ENCODE peak calls at places on chromosomes 6 and 20, in seven cellular contexts. One of them, this sample, is unnamed.

GRCh38 chr20:34180460-34181108 is 60.6 kb upstream of the ASIP start:
- DNase-seq in T follicular helper cell: no peak
- DNase-seq in stimulated activated CD4-positive, alpha-beta T cell treated with anti-CD3 and anti-CD28 coated beads, Interleukin-12 subunit alpha, Interleukin-12 subunit beta, amount 100 ng/mL, for 4 hours: no peak
- DNase-seq in omental fat pad: no peak
- DNase-seq in ovary: no peak
- DNase-seq in NCI-H187: no peak
- DNase-seq in dorsolateral prefrontal cortex: no peak
- DNase-seq in this sample: no peak

GRCh38 chr20:62236200-62236599 is 2.1 kb upstream of the OSBPL2 start:
- DNase-seq in ovary: no peak
- DNase-seq in NCI-H187: no peak
- DNase-seq in T follicular helper cell: no peak
- DNase-seq in stimulated activated CD4-positive, alpha-beta T cell treated with anti-CD3 and anti-CD28 coated beads, Interleukin-12 subunit alpha, Interleukin-12 subunit beta, amount 100 ng/mL, for 4 hours: no peak
- DNase-seq in omental fat pad: no peak
- DNase-seq in dorsolateral prefrontal cortex: no peak
- DNase-seq in this sample: no peak

GRCh38 chr20:61558726-61559125 is 306.7 kb downstream of the CDH4 start:
- DNase-seq in stimulated activated CD4-positive, alpha-beta T cell treated with anti-CD3 and anti-CD28 coated beads, Interleukin-12 subunit alpha, Interleukin-12 subunit beta, amount 100 ng/mL, for 4 hours: no peak
- DNase-seq in dorsolateral prefrontal cortex: no peak
- DNase-seq in NCI-H187: peak
- DNase-seq in T follicular helper cell: no peak
- DNase-seq in omental fat pad: no peak
- DNase-seq in ovary: no peak
- DNase-seq in this sample: no peak

GRCh38 chr6:135269399-135270005 is 88.4 kb downstream of the MYB start:
- DNase-seq in NCI-H187: no peak
- DNase-seq in ovary: no peak
- DNase-seq in omental fat pad: no peak
- DNase-seq in stimulated activated CD4-positive, alpha-beta T cell treated with anti-CD3 and anti-CD28 coated beads, Interleukin-12 subunit alpha, Interleukin-12 subunit beta, amount 100 ng/mL, for 4 hours: no peak
- DNase-seq in dorsolateral prefrontal cortex: no peak
- DNase-seq in T follicular helper cell: no peak
- DNase-seq in this sample: no peak

GRCh38 chr20:50216543-50217206 is 26.0 kb downstream of the CEBPB start:
- DNase-seq in omental fat pad: no peak
- DNase-seq in ovary: no peak
- DNase-seq in dorsolateral prefrontal cortex: no peak
- DNase-seq in NCI-H187: no peak
- DNase-seq in T follicular helper cell: no peak
- DNase-seq in stimulated activated CD4-positive, alpha-beta T cell treated with anti-CD3 and anti-CD28 coated beads, Interleukin-12 subunit alpha, Interleukin-12 subunit beta, amount 100 ng/mL, for 4 hours: no peak
- DNase-seq in this sample: no peak

GRCh38 chr6:106972500-106972899 is 2.0 kb downstream of the CD24 start:
- DNase-seq in ovary: no peak
- DNase-seq in T follicular helper cell: no peak
- DNase-seq in NCI-H187: peak
- DNase-seq in dorsolateral prefrontal cortex: no peak
- DNase-seq in omental fat pad: no peak
- DNase-seq in stimulated activated CD4-positive, alpha-beta T cell treated with anti-CD3 and anti-CD28 coated beads, Interleukin-12 subunit alpha, Interleukin-12 subunit beta, amount 100 ng/mL, for 4 hours: no peak
- DNase-seq in this sample: no peak

GRCh38 chr20:45911486-45912343 is at the start of gene PLTP:
- DNase-seq in omental fat pad: no peak
- DNase-seq in dorsolateral prefrontal cortex: peak
- DNase-seq in NCI-H187: no peak
- DNase-seq in T follicular helper cell: no peak
- DNase-seq in stimulated activated CD4-positive, alpha-beta T cell treated with anti-CD3 and anti-CD28 coated beads, Interleukin-12 subunit alpha, Interleukin-12 subunit beta, amount 100 ng/mL, for 4 hours: peak
- DNase-seq in ovary: peak
- DNase-seq in this sample: peak

GRCh38 chr6:27760464-27760863 is 151.7 kb downstream of the OR2B2 start:
- DNase-seq in omental fat pad: no peak
- DNase-seq in dorsolateral prefrontal cortex: no peak
- DNase-seq in ovary: no peak
- DNase-seq in stimulated activated CD4-positive, alpha-beta T cell treated with anti-CD3 and anti-CD28 coated beads, Interleukin-12 subunit alpha, Interleukin-12 subunit beta, amount 100 ng/mL, for 4 hours: no peak
- DNase-seq in NCI-H187: no peak
- DNase-seq in T follicular helper cell: no peak
- DNase-seq in this sample: no peak

GRCh38 chr6:14305629-14306028 is 188.1 kb downstream of the CD83 start:
- DNase-seq in stimulated activated CD4-positive, alpha-beta T cell treated with anti-CD3 and anti-CD28 coated beads, Interleukin-12 subunit alpha, Interleukin-12 subunit beta, amount 100 ng/mL, for 4 hours: no peak
- DNase-seq in NCI-H187: peak
- DNase-seq in ovary: no peak
- DNase-seq in omental fat pad: no peak
- DNase-seq in T follicular helper cell: no peak
- DNase-seq in dorsolateral prefrontal cortex: no peak
- DNase-seq in this sample: no peak

GRCh38 chr6:43759926-43760798 is 9.8 kb upstream of the VEGFA start:
- DNase-seq in stimulated activated CD4-positive, alpha-beta T cell treated with anti-CD3 and anti-CD28 coated beads, Interleukin-12 subunit alpha, Interleukin-12 subunit beta, amount 100 ng/mL, for 4 hours: no peak
- DNase-seq in T follicular helper cell: no peak
- DNase-seq in ovary: no peak
- DNase-seq in omental fat pad: no peak
- DNase-seq in dorsolateral prefrontal cortex: no peak
- DNase-seq in NCI-H187: no peak
- DNase-seq in this sample: peak

GRCh38 chr6:82045965-82046756 is 201.4 kb downstream of the IBTK start:
- DNase-seq in dorsolateral prefrontal cortex: no peak
- DNase-seq in T follicular helper cell: no peak
- DNase-seq in ovary: no peak
- DNase-seq in omental fat pad: no peak
- DNase-seq in stimulated activated CD4-positive, alpha-beta T cell treated with anti-CD3 and anti-CD28 coated beads, Interleukin-12 subunit alpha, Interleukin-12 subunit beta, amount 100 ng/mL, for 4 hours: no peak
- DNase-seq in NCI-H187: no peak
- DNase-seq in this sample: no peak

GRCh38 chr6:107491791-107492674 is 2.1 kb downstream of the SOBP start:
- DNase-seq in T follicular helper cell: no peak
- DNase-seq in ovary: peak
- DNase-seq in stimulated activated CD4-positive, alpha-beta T cell treated with anti-CD3 and anti-CD28 coated beads, Interleukin-12 subunit alpha, Interleukin-12 subunit beta, amount 100 ng/mL, for 4 hours: no peak
- DNase-seq in omental fat pad: no peak
- DNase-seq in NCI-H187: no peak
- DNase-seq in dorsolateral prefrontal cortex: peak
- DNase-seq in this sample: peak

GRCh38 chr6:131292145-131292938 is 157.1 kb downstream of the AKAP7 start:
- DNase-seq in omental fat pad: no peak
- DNase-seq in stimulated activated CD4-positive, alpha-beta T cell treated with anti-CD3 and anti-CD28 coated beads, Interleukin-12 subunit alpha, Interleukin-12 subunit beta, amount 100 ng/mL, for 4 hours: no peak
- DNase-seq in dorsolateral prefrontal cortex: no peak
- DNase-seq in ovary: no peak
- DNase-seq in T follicular helper cell: no peak
- DNase-seq in NCI-H187: no peak
- DNase-seq in this sample: no peak

GRCh38 chr20:53829086-53829703 is 235.6 kb upstream of the ZNF217 start:
- DNase-seq in stimulated activated CD4-positive, alpha-beta T cell treated with anti-CD3 and anti-CD28 coated beads, Interleukin-12 subunit alpha, Interleukin-12 subunit beta, amount 100 ng/mL, for 4 hours: no peak
- DNase-seq in T follicular helper cell: no peak
- DNase-seq in NCI-H187: no peak
- DNase-seq in omental fat pad: no peak
- DNase-seq in ovary: no peak
- DNase-seq in dorsolateral prefrontal cortex: no peak
- DNase-seq in this sample: no peak

GRCh38 chr6:162554531-162554930 is 173.0 kb downstream of the PRKN start:
- DNase-seq in NCI-H187: no peak
- DNase-seq in ovary: no peak
- DNase-seq in omental fat pad: no peak
- DNase-seq in stimulated activated CD4-positive, alpha-beta T cell treated with anti-CD3 and anti-CD28 coated beads, Interleukin-12 subunit alpha, Interleukin-12 subunit beta, amount 100 ng/mL, for 4 hours: no peak
- DNase-seq in dorsolateral prefrontal cortex: no peak
- DNase-seq in T follicular helper cell: no peak
- DNase-seq in this sample: no peak

GRCh38 chr6:6131492-6132109 is 124.9 kb upstream of the NRN1 start:
- DNase-seq in stimulated activated CD4-positive, alpha-beta T cell treated with anti-CD3 and anti-CD28 coated beads, Interleukin-12 subunit alpha, Interleukin-12 subunit beta, amount 100 ng/mL, for 4 hours: no peak
- DNase-seq in T follicular helper cell: no peak
- DNase-seq in dorsolateral prefrontal cortex: no peak
- DNase-seq in omental fat pad: no peak
- DNase-seq in ovary: no peak
- DNase-seq in NCI-H187: no peak
- DNase-seq in this sample: no peak

GRCh38 chr6:125314019-125314581 is 12.3 kb upstream of the HDDC2 start:
- DNase-seq in stimulated activated CD4-positive, alpha-beta T cell treated with anti-CD3 and anti-CD28 coated beads, Interleukin-12 subunit alpha, Interleukin-12 subunit beta, amount 100 ng/mL, for 4 hours: peak
- DNase-seq in T follicular helper cell: peak
- DNase-seq in omental fat pad: no peak
- DNase-seq in NCI-H187: peak
- DNase-seq in dorsolateral prefrontal cortex: peak
- DNase-seq in ovary: peak
- DNase-seq in this sample: peak

GRCh38 chr20:41380551-41381262 is 14.1 kb upstream of the EMILIN3 start:
- DNase-seq in stimulated activated CD4-positive, alpha-beta T cell treated with anti-CD3 and anti-CD28 coated beads, Interleukin-12 subunit alpha, Interleukin-12 subunit beta, amount 100 ng/mL, for 4 hours: no peak
- DNase-seq in dorsolateral prefrontal cortex: no peak
- DNase-seq in omental fat pad: no peak
- DNase-seq in NCI-H187: no peak
- DNase-seq in T follicular helper cell: no peak
- DNase-seq in ovary: no peak
- DNase-seq in this sample: no peak

GRCh38 chr6:152356659-152357058 is 280.5 kb downstream of the SYNE1 start:
- DNase-seq in T follicular helper cell: no peak
- DNase-seq in omental fat pad: no peak
- DNase-seq in NCI-H187: no peak
- DNase-seq in ovary: no peak
- DNase-seq in dorsolateral prefrontal cortex: no peak
- DNase-seq in stimulated activated CD4-positive, alpha-beta T cell treated with anti-CD3 and anti-CD28 coated beads, Interleukin-12 subunit alpha, Interleukin-12 subunit beta, amount 100 ng/mL, for 4 hours: no peak
- DNase-seq in this sample: no peak

GRCh38 chr6:27250955-27251671 is 3.6 kb downstream of the PRSS16 start:
- DNase-seq in T follicular helper cell: peak
- DNase-seq in ovary: peak
- DNase-seq in stimulated activated CD4-positive, alpha-beta T cell treated with anti-CD3 and anti-CD28 coated beads, Interleukin-12 subunit alpha, Interleukin-12 subunit beta, amount 100 ng/mL, for 4 hours: peak
- DNase-seq in omental fat pad: no peak
- DNase-seq in dorsolateral prefrontal cortex: no peak
- DNase-seq in NCI-H187: no peak
- DNase-seq in this sample: peak

GRCh38 chr20:16922834-16923233 is 174.7 kb downstream of the OTOR start:
- DNase-seq in stimulated activated CD4-positive, alpha-beta T cell treated with anti-CD3 and anti-CD28 coated beads, Interleukin-12 subunit alpha, Interleukin-12 subunit beta, amount 100 ng/mL, for 4 hours: no peak
- DNase-seq in dorsolateral prefrontal cortex: no peak
- DNase-seq in ovary: no peak
- DNase-seq in T follicular helper cell: no peak
- DNase-seq in NCI-H187: no peak
- DNase-seq in omental fat pad: no peak
- DNase-seq in this sample: no peak

GRCh38 chr6:98116513-98116912 is 717.9 kb upstream of the POU3F2 start:
- DNase-seq in T follicular helper cell: no peak
- DNase-seq in dorsolateral prefrontal cortex: no peak
- DNase-seq in ovary: no peak
- DNase-seq in omental fat pad: no peak
- DNase-seq in stimulated activated CD4-positive, alpha-beta T cell treated with anti-CD3 and anti-CD28 coated beads, Interleukin-12 subunit alpha, Interleukin-12 subunit beta, amount 100 ng/mL, for 4 hours: no peak
- DNase-seq in NCI-H187: no peak
- DNase-seq in this sample: no peak

GRCh38 chr20:56628873-56629463 is at the start of gene TFAP2C:
- DNase-seq in omental fat pad: peak
- DNase-seq in T follicular helper cell: no peak
- DNase-seq in ovary: peak
- DNase-seq in NCI-H187: peak
- DNase-seq in dorsolateral prefrontal cortex: no peak
- DNase-seq in stimulated activated CD4-positive, alpha-beta T cell treated with anti-CD3 and anti-CD28 coated beads, Interleukin-12 subunit alpha, Interleukin-12 subunit beta, amount 100 ng/mL, for 4 hours: peak
- DNase-seq in this sample: peak

GRCh38 chr20:58714923-58715708 is 22.5 kb downstream of the NPEPL1 start:
- DNase-seq in T follicular helper cell: no peak
- DNase-seq in NCI-H187: no peak
- DNase-seq in dorsolateral prefrontal cortex: peak
- DNase-seq in ovary: peak
- DNase-seq in stimulated activated CD4-positive, alpha-beta T cell treated with anti-CD3 and anti-CD28 coated beads, Interleukin-12 subunit alpha, Interleukin-12 subunit beta, amount 100 ng/mL, for 4 hours: no peak
- DNase-seq in omental fat pad: no peak
- DNase-seq in this sample: no peak

GRCh38 chr6:157594292-157594691 is 213.3 kb downstream of the ZDHHC14 start:
- DNase-seq in T follicular helper cell: no peak
- DNase-seq in stimulated activated CD4-positive, alpha-beta T cell treated with anti-CD3 and anti-CD28 coated beads, Interleukin-12 subunit alpha, Interleukin-12 subunit beta, amount 100 ng/mL, for 4 hours: no peak
- DNase-seq in NCI-H187: no peak
- DNase-seq in ovary: no peak
- DNase-seq in dorsolateral prefrontal cortex: no peak
- DNase-seq in omental fat pad: no peak
- DNase-seq in this sample: no peak

GRCh38 chr20:25338112-25339023 is 52.3 kb downstream of the ABHD12 start:
- DNase-seq in stimulated activated CD4-positive, alpha-beta T cell treated with anti-CD3 and anti-CD28 coated beads, Interleukin-12 subunit alpha, Interleukin-12 subunit beta, amount 100 ng/mL, for 4 hours: no peak
- DNase-seq in T follicular helper cell: no peak
- DNase-seq in NCI-H187: no peak
- DNase-seq in dorsolateral prefrontal cortex: no peak
- DNase-seq in omental fat pad: no peak
- DNase-seq in ovary: no peak
- DNase-seq in this sample: no peak

GRCh38 chr6:47116616-47117015 is 74.5 kb upstream of the ADGRF1 start:
- DNase-seq in stimulated activated CD4-positive, alpha-beta T cell treated with anti-CD3 and anti-CD28 coated beads, Interleukin-12 subunit alpha, Interleukin-12 subunit beta, amount 100 ng/mL, for 4 hours: no peak
- DNase-seq in T follicular helper cell: no peak
- DNase-seq in ovary: no peak
- DNase-seq in omental fat pad: no peak
- DNase-seq in NCI-H187: no peak
- DNase-seq in dorsolateral prefrontal cortex: no peak
- DNase-seq in this sample: no peak

This sample was measured in aorta.